ENCODE peak calls at places on chromosome 22, in five cellular contexts. R is body of pancreas; D is LNCaP clone FGC; F is lower lobe of right lung; A is CD8-positive, alpha-beta memory T cell. P is an unnamed sample.

GRCh38 chr22:44525872-44526271 is 27.8 kb upstream of the RTL6 start:
- DNase-seq in R (no peak), A (no peak), D (no peak), F (no peak), P (no peak)

GRCh38 chr22:42437488-42438292 is 5.5 kb upstream of the NFAM1 start:
- DNase-seq in D (no peak), F (peak), A (peak), R (peak), P (no peak)

GRCh38 chr22:49604732-49605302 is 222.9 kb downstream of the BRD1 start:
- DNase-seq in R (no peak), D (no peak), F (no peak), A (no peak), P (no peak)

GRCh38 chr22:31263896-31264295 is 28.4 kb downstream of the PIK3IP1 start:
- DNase-seq in A (no peak), F (no peak), D (no peak), R (no peak), P (no peak)

GRCh38 chr22:36583546-36583945 is 54.6 kb upstream of the EIF3D start:
- DNase-seq in D (no peak), F (no peak), R (no peak), A (no peak), P (no peak)

GRCh38 chr22:17788528-17789378 is 14.5 kb upstream of the BID start:
- DNase-seq in A (no peak), D (no peak), R (no peak), F (no peak), P (no peak)

GRCh38 chr22:47168900-47169800 is 406.7 kb downstream of the TBC1D22A start:
- DNase-seq in D (no peak), R (peak), F (peak), A (no peak), P (no peak)

GRCh38 chr22:32444068-32444467 is 20.2 kb downstream of the BPIFC start:
- DNase-seq in D (peak), F (no peak), R (no peak), A (no peak), P (no peak)

GRCh38 chr22:45164217-45165123 is 745 bp downstream of the NUP50 start:
- DNase-seq in A (peak), F (peak), D (no peak), R (peak), P (no peak)

GRCh38 chr22:30089655-30089974 is 9.4 kb downstream of the HORMAD2 start:
- DNase-seq in R (no peak), F (no peak), A (no peak), D (no peak), P (no peak)

GRCh38 chr22:32590556-32590955 is 115.9 kb downstream of the FBXO7 start:
- DNase-seq in R (no peak), D (no peak), F (no peak), A (no peak), P (no peak)

GRCh38 chr22:33076368-33076767 is 18.2 kb upstream of the SYN3 start:
- DNase-seq in F (no peak), A (no peak), D (no peak), R (no peak), P (no peak)

GRCh38 chr22:45125198-45125597 is 38.5 kb upstream of the NUP50 start:
- DNase-seq in R (no peak), D (no peak), F (no peak), A (no peak), P (peak)

GRCh38 chr22:44648085-44648820 is 53.8 kb upstream of the PRR5 start:
- DNase-seq in D (no peak), R (no peak), F (peak), A (no peak), P (no peak)

GRCh38 chr22:41848468-41848867 is 15.6 kb downstream of the SREBF2 start:
- DNase-seq in D (no peak), F (peak), A (no peak), R (peak), P (no peak)

GRCh38 chr22:24118689-24119384 is 62.5 kb upstream of the SUSD2 start:
- DNase-seq in F (peak), R (no peak), D (no peak), A (no peak), P (no peak)

GRCh38 chr22:24117942-24118341 is 63.3 kb upstream of the SUSD2 start:
- DNase-seq in A (no peak), R (no peak), D (no peak), F (no peak), P (no peak)

GRCh38 chr22:24119476-24119875 is 61.8 kb upstream of the SUSD2 start:
- DNase-seq in R (no peak), F (peak), D (no peak), A (no peak), P (no peak)

GRCh38 chr22:24112188-24112587 is 69.1 kb upstream of the SUSD2 start:
- DNase-seq in D (no peak), F (no peak), A (no peak), R (no peak), P (no peak)

GRCh38 chr22:24115247-24116207 is 65.8 kb upstream of the SUSD2 start:
- DNase-seq in R (no peak), F (peak), D (no peak), A (no peak), P (no peak)
- H3K4me3 ChIP-seq in R (no peak), F (no peak), D (no peak), A (no peak), P (no peak)

DNA sequence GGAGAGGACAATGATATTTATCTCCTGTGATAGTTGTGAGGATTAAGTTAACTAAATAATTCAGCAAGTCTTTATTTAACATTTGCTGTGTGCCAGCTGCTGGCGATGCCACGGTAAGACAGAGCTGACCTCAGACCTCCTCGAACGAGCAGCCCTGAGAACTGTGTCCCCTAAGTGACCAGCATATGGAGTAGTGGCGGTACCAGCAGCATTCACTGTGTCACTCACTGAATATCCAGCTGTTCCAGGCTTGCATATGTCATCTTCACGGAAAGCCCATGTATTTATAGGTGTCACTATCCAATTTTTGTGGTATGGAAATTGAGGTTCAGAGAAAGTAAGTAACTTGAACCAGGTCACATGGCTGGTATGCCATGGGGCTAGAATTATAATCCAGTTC is 49.6 kb upstream of the MYO18B start:
- DNase-seq in F (no peak), D (no peak), A (no peak), R (no peak), P (no peak)
- H3K4me3 ChIP-seq in F (no peak), D (no peak), A (no peak), R (no peak), P (no peak)

GRCh38 chr22:50673231-50674126 is 856 bp downstream of the SHANK3 start:
- DNase-seq in F (no peak), A (no peak), D (no peak), R (no peak), P (no peak)

GRCh38 chr22:50674127-50674493 is 1.5 kb downstream of the SHANK3 start:
- DNase-seq in R (no peak), F (no peak), D (no peak), A (no peak), P (no peak)

GRCh38 chr22:50671641-50672040 is 982 bp upstream of the SHANK3 start:
- DNase-seq in F (no peak), A (no peak), D (no peak), R (no peak), P (no peak)

GRCh38 chr22:50672041-50672440 is 582 bp upstream of the SHANK3 start:
- DNase-seq in D (no peak), F (no peak), A (no peak), R (no peak), P (no peak)

GRCh38 chr22:50672471-50673230 is at the start of gene SHANK3:
- DNase-seq in D (no peak), A (no peak), F (peak), R (no peak), P (no peak)
- H3K4me3 ChIP-seq in D (no peak), A (no peak), F (peak), R (no peak), P (peak)

DNA sequence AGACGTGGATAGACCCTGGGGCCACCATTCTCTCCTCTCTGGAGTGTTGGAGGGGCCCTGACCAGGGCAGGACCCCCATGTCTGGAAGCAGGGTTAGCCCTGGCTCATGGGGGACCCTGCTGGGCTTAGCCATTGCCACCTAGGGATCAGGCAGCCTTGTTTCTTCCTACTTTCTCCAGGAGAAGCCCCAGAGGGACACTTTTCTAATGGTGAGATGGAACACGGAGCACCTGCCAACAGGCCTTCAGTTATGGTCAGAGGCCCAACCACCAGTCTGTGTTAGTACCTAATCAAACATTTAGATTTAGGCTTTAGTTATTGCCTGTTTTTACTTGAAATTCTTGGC is 1.9 kb upstream of the C22orf39 start:
- DNase-seq in A (no peak), F (no peak), R (no peak), D (no peak), P (no peak)
- H3K4me3 ChIP-seq in A (no peak), F (no peak), R (no peak), D (no peak), P (no peak)

DNA sequence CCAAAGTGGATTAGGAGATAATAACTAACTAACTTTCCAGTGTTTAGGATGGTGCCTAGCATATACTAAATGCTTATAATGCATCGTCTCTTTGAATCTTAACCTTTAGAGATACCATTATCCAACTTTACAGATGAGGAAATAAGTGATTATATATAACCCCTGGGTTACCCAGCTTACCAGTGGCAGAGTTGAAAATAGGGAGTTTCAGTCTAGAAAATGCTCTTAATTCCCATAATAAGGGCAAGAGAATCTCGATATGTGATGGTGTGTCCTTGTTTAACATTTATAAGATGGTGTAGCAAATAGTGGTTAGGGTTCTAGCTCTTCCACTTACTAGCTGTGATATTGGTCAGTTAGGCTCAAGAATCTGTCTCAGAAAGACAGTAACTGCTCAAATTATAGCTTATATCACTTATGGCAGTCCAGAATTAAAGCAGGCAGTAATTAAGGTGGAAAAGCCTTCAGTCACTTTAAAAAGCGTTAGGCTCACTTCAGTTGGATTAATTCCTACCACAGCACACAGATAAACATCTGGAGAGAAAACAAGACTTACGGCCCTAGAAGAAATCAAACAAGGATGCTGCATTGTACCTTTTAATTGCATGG is 6.3 kb downstream of the XBP1 start:
- DNase-seq in R (no peak), D (no peak), A (no peak), F (no peak), P (no peak)
- H3K4me3 ChIP-seq in R (no peak), D (no peak), A (no peak), F (no peak), P (no peak)

GRCh38 chr22:38823637-38824036 is 20.2 kb downstream of the NPTXR start:
- DNase-seq in F (no peak), A (no peak), D (no peak), R (no peak), P (no peak)

GRCh38 chr22:38819387-38819940 is 24.4 kb downstream of the NPTXR start:
- DNase-seq in R (no peak), D (no peak), A (no peak), F (no peak), P (no peak)

GRCh38 chr22:38817196-38817595 is 23.3 kb upstream of the DNAL4 start:
- DNase-seq in R (no peak), A (no peak), D (no peak), F (no peak), P (no peak)

GRCh38 chr22:38823076-38823475 is 20.8 kb downstream of the NPTXR start:
- DNase-seq in A (no peak), F (no peak), D (no peak), R (no peak), P (no peak)

GRCh38 chr22:38820021-38820420 is 23.8 kb downstream of the NPTXR start:
- DNase-seq in F (no peak), D (no peak), R (no peak), A (no peak), P (no peak)
- H3K4me3 ChIP-seq in F (no peak), D (no peak), R (no peak), A (no peak), P (no peak)